ENCODE peak calls at places on chromosomes 11 and 22, in nine cellular contexts. Q is mammary epithelial cell, F is cardiac muscle cell, S is left ventricle myocardium inferior, W is A549, C is HFF-Myc, K is endothelial cell, B is choroid plexus epithelial cell, H is GM20000. G is an unnamed sample.

GRCh38 chr11:67058506-67058905 is 1.9 kb downstream of the RHOD start:
- DNase-seq in F (no peak), S (no peak), Q (no peak), K (no peak), C (no peak), W (no peak), H (no peak), B (no peak), G (no peak)

GRCh38 chr11:22702022-22702421 is 35.6 kb downstream of the GAS2 start:
- DNase-seq in F (no peak), K (no peak), H (no peak), S (no peak), C (no peak), W (no peak), B (no peak), Q (no peak), G (no peak)

GRCh38 chr22:38260760-38261477 is 11.9 kb downstream of the TMEM184B start:
- DNase-seq in S (no peak), C (no peak), F (no peak), H (no peak), W (no peak), Q (no peak), K (no peak), B (no peak), G (no peak)

GRCh38 chr11:119810478-119811232 is 81.7 kb upstream of the NECTIN1 start:
- DNase-seq in H (no peak), C (no peak), K (no peak), B (peak), Q (peak), S (no peak), F (no peak), W (no peak), G (no peak)

GRCh38 chr11:43937434-43938411 is 4.7 kb upstream of the C11orf96 start:
- DNase-seq in W (peak), H (no peak), B (peak), Q (peak), C (no peak), K (no peak), F (peak), S (no peak), G (no peak)

GRCh38 chr11:68142028-68142412 is 20.8 kb upstream of the CHKA start:
- DNase-seq in B (no peak), H (no peak), Q (no peak), S (no peak), W (no peak), F (no peak), K (no peak), C (no peak), G (peak)

GRCh38 chr11:95991545-95991944 is 67.6 kb upstream of the MTMR2 start:
- DNase-seq in S (no peak), H (no peak), K (no peak), B (peak), C (no peak), F (no peak), Q (no peak), W (no peak), G (no peak)

GRCh38 chr22:43996170-43996980 is 27.7 kb upstream of the PARVB start:
- DNase-seq in B (no peak), K (peak), C (no peak), S (peak), W (no peak), Q (no peak), F (no peak), H (peak), G (peak)

GRCh38 chr11:134360050-134360835 is 28.5 kb downstream of the GLB1L2 start:
- DNase-seq in S (peak), F (peak), C (peak), K (peak), H (peak), W (peak), Q (peak), B (peak), G (peak)

GRCh38 chr22:36816635-36817428 is at the start of gene PVALB:
- DNase-seq in W (peak), Q (peak), B (peak), C (no peak), F (peak), K (peak), S (peak), H (no peak), G (peak)

GRCh38 chr11:20597924-20598484 is 1.4 kb upstream of the SLC6A5 start:
- DNase-seq in F (no peak), B (no peak), Q (no peak), S (no peak), H (no peak), K (no peak), C (no peak), W (no peak), G (no peak)

GRCh38 chr11:43920598-43921419 is 21.6 kb upstream of the C11orf96 start:
- DNase-seq in S (peak), C (peak), H (no peak), W (peak), F (peak), K (no peak), Q (peak), B (peak), G (peak)

GRCh38 chr11:65440831-65441499 is 18.4 kb downstream of the NEAT1 start:
- DNase-seq in C (no peak), K (no peak), Q (no peak), H (no peak), S (no peak), F (peak), W (no peak), B (peak), G (no peak)

GRCh38 chr11:2074266-2074825 is 64.8 kb downstream of the IGF2 start:
- DNase-seq in F (no peak), S (no peak), C (no peak), B (no peak), Q (no peak), W (no peak), H (no peak), K (no peak), G (no peak)

GRCh38 chr22:25404556-25404922 is 159.9 kb upstream of the GRK3 start:
- DNase-seq in Q (peak), K (peak), S (no peak), C (no peak), B (no peak), H (no peak), F (no peak), W (no peak), G (no peak)

GRCh38 chr11:34214961-34215805 is 109.8 kb downstream of the NAT10 start:
- DNase-seq in B (peak), F (no peak), C (no peak), K (no peak), Q (peak), S (no peak), W (peak), H (no peak), G (no peak)

GRCh38 chr11:118935381-118935780 is 9.7 kb upstream of the BCL9L start:
- DNase-seq in H (no peak), Q (no peak), K (no peak), S (no peak), F (no peak), C (no peak), B (no peak), W (no peak), G (no peak)

GRCh38 chr22:37679670-37680069 is 4.2 kb downstream of the LGALS1 start:
- DNase-seq in F (no peak), K (no peak), S (no peak), H (no peak), Q (no peak), C (no peak), B (no peak), W (no peak), G (no peak)

GRCh38 chr11:126534141-126534805 is 178.8 kb downstream of the ST3GAL4 start:
- DNase-seq in K (no peak), F (no peak), Q (no peak), W (no peak), H (no peak), C (no peak), S (no peak), B (no peak), G (no peak)

GRCh38 chr11:17475666-17476316 is 854 bp downstream of the ABCC8 start:
- DNase-seq in F (no peak), Q (no peak), C (no peak), H (no peak), W (no peak), K (peak), S (no peak), B (no peak), G (no peak)

GRCh38 chr11:113234888-113235287 is 79.5 kb upstream of the TTC12 start:
- DNase-seq in H (no peak), Q (no peak), S (no peak), W (no peak), K (no peak), B (no peak), C (no peak), F (no peak), G (no peak)

GRCh38 chr11:88683024-88683423 is 345.5 kb upstream of the CTSC start:
- DNase-seq in Q (no peak), S (no peak), C (no peak), F (no peak), B (no peak), K (no peak), W (no peak), H (no peak), G (no peak)

GRCh38 chr22:23591846-23592245 is 11.8 kb upstream of the IGLL1 start:
- DNase-seq in C (no peak), B (no peak), Q (no peak), W (no peak), K (no peak), F (no peak), S (no peak), H (no peak), G (no peak)

GRCh38 chr11:120191058-120191457 is 19.8 kb upstream of the OAF start:
- DNase-seq in S (no peak), C (no peak), K (no peak), H (no peak), Q (no peak), B (no peak), F (no peak), W (no peak), G (no peak)

GRCh38 chr22:43876866-43877509 is 14.7 kb upstream of the SULT4A1 start:
- DNase-seq in S (no peak), K (no peak), F (no peak), Q (no peak), C (no peak), W (no peak), H (no peak), B (no peak), G (no peak)

GRCh38 chr11:592501-592900 is 16.2 kb downstream of the PHRF1 start:
- DNase-seq in H (no peak), S (no peak), Q (no peak), F (no peak), B (no peak), W (no peak), C (no peak), K (no peak), G (no peak)

GRCh38 chr11:128453444-128454336 is 133.7 kb downstream of the ETS1 start:
- DNase-seq in F (peak), H (no peak), W (no peak), S (peak), K (no peak), Q (peak), C (peak), B (peak), G (peak)

GRCh38 chr11:120244476-120244875 is 4.5 kb downstream of the POU2F3 start:
- DNase-seq in S (no peak), B (peak), Q (peak), C (no peak), K (no peak), W (no peak), H (no peak), F (peak), G (no peak)

GRCh38 chr11:12812849-12813248 is 138.6 kb downstream of the TEAD1 start:
- DNase-seq in B (no peak), F (no peak), H (no peak), K (no peak), S (no peak), C (no peak), Q (no peak), W (no peak), G (no peak)

GRCh38 chr22:37484115-37485005 is 1.8 kb downstream of the MFNG start:
- DNase-seq in S (peak), W (no peak), H (peak), B (peak), K (peak), C (no peak), F (no peak), Q (no peak), G (peak)

GRCh38 chr22:43860831-43861230 is 1.5 kb downstream of the SULT4A1 start:
- DNase-seq in H (no peak), C (no peak), F (no peak), W (no peak), Q (no peak), S (no peak), K (no peak), B (no peak), G (no peak)

GRCh38 chr22:40637181-40638150 is 947 bp upstream of the MRTFA start:
- DNase-seq in F (no peak), C (no peak), Q (no peak), H (peak), B (no peak), W (no peak), K (no peak), S (peak), G (peak)

GRCh38 chr22:39565414-39565944 is 5.1 kb upstream of the CACNA1I start:
- DNase-seq in K (no peak), F (no peak), B (no peak), C (no peak), H (no peak), Q (no peak), S (no peak), W (no peak), G (no peak)

GRCh38 chr11:128715691-128716153 is 21.9 kb downstream of the FLI1 start:
- DNase-seq in C (no peak), B (peak), W (no peak), F (peak), K (no peak), H (no peak), S (no peak), Q (peak), G (peak)

GRCh38 chr11:89381094-89381493 is 110.1 kb downstream of the NOX4 start:
- DNase-seq in S (no peak), K (no peak), Q (peak), H (no peak), B (peak), C (peak), F (peak), W (no peak), G (no peak)

GRCh38 chr22:36589856-36590255 is 60.9 kb upstream of the EIF3D start:
- DNase-seq in K (no peak), W (no peak), H (no peak), F (no peak), B (no peak), C (no peak), S (no peak), Q (no peak), G (no peak)

GRCh38 chr11:32581556-32581955 is 2.1 kb upstream of the EIF3M start:
- DNase-seq in S (no peak), C (no peak), W (no peak), Q (no peak), K (no peak), F (no peak), H (no peak), B (peak), G (no peak)

DNA sequence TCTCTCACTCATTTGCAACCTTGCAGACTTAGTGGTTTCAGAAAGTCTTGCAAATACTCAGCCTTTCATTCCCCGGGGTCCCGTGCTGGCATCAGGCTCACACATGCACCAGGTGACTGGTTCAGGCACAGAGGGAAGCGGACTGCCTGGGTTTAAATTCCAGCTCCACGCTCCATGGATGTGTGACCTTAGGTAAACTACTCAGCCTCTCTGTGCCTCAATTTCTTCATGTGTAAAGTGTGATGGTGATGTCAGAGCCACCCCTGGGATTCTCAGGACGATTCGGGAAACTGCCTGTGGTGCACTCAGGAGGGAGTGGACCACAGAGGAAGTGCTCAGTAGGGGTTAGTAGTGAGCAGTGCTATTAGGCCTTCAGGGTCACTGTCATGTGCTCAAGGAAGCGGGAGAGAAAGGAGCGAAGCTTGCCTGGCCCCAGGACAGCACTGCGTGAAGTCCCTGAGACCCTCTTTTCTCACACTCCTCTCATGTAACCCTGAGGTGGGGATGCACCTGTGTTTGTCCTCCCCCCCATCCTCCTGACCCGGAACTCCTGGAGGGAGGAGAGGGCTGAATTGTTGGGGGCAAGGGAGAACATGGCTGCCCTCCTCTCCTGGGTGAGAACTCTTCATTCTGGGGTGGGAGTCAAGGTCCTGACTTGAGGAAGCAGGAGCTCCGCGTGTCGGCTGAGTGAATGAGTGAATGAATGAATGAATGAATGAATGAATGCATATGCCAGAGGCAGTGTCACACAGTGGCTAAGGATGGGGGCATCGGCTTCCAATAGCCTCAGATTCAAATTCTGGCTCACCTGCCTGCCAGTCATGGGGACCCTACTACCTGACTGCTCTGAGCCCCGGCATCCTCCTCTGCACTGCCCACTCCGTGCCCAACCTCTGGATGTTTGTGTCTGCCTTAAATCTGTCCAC is 14.4 kb upstream of the UPK3A start:
- DNase-seq in H (no peak), B (peak), Q (no peak), F (no peak), S (no peak), K (no peak), C (no peak), W (no peak), G (no peak)
- TF ChIP-seq CTCF in H (no peak), B (peak), Q (no peak), F (no peak), S (no peak), K (no peak), C (no peak), W (no peak), G (no peak)

DNA sequence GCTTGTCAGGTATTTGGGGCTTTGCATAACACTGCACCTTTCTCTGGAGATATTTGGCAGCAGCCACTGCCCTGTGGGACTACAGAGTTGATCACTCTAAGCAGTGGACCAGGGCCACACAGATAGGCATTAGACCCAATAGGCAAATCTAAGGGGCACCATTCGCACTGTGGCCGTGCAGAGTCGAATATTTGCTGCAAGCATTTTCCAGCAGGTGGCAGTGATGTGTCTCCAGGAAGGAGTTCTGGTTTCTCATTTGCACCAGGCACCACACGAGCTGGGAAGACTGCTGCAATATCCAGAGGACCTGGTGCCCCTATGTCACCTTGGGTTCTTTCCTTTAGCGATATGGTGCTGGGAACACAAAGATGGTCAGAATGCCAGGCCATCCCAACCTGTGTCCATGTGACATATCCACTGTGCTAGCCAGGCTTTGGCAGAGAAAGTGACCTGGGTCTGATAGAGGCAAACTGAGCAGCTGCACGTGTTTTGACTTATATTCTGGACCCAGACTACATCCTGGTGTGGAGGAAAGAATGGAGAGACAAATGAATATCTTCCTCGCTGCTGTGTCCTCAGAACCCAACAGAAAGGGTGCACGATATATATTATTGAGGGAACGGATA is 318.7 kb downstream of the BUD13 start:
- DNase-seq in S (no peak), K (peak), Q (peak), B (peak), F (peak), W (peak), H (peak), C (peak), G (peak)
- TF ChIP-seq CTCF in S (peak), K (peak), Q (peak), B (peak), F (peak), W (peak), H (peak), C (peak), G (peak)

GRCh38 chr22:46738961-46739870 is 1.2 kb upstream of the CERK start:
- DNase-seq in S (no peak), W (peak), C (no peak), H (no peak), K (no peak), Q (no peak), B (peak), F (peak), G (no peak)
- TF ChIP-seq CTCF in S (no peak), W (peak), C (no peak), H (no peak), K (no peak), Q (peak), B (peak), F (no peak), G (no peak)

GRCh38 chr11:45870706-45871105 is 14.7 kb upstream of the MAPK8IP1 start:
- DNase-seq in H (no peak), W (no peak), F (no peak), K (no peak), Q (no peak), B (no peak), C (no peak), S (no peak), G (no peak)

GRCh38 chr11:45871638-45872037 is 13.8 kb upstream of the MAPK8IP1 start:
- DNase-seq in C (no peak), F (no peak), B (no peak), H (no peak), W (no peak), Q (no peak), S (no peak), K (no peak), G (no peak)

GRCh38 chr11:45869551-45869950 is 15.9 kb upstream of the MAPK8IP1 start:
- DNase-seq in Q (no peak), W (no peak), H (no peak), F (no peak), K (no peak), B (no peak), S (no peak), C (no peak), G (no peak)

GRCh38 chr11:45876401-45876800 is 9.1 kb upstream of the MAPK8IP1 start:
- DNase-seq in Q (no peak), F (no peak), K (no peak), S (peak), C (no peak), B (no peak), H (no peak), W (no peak), G (no peak)

DNA sequence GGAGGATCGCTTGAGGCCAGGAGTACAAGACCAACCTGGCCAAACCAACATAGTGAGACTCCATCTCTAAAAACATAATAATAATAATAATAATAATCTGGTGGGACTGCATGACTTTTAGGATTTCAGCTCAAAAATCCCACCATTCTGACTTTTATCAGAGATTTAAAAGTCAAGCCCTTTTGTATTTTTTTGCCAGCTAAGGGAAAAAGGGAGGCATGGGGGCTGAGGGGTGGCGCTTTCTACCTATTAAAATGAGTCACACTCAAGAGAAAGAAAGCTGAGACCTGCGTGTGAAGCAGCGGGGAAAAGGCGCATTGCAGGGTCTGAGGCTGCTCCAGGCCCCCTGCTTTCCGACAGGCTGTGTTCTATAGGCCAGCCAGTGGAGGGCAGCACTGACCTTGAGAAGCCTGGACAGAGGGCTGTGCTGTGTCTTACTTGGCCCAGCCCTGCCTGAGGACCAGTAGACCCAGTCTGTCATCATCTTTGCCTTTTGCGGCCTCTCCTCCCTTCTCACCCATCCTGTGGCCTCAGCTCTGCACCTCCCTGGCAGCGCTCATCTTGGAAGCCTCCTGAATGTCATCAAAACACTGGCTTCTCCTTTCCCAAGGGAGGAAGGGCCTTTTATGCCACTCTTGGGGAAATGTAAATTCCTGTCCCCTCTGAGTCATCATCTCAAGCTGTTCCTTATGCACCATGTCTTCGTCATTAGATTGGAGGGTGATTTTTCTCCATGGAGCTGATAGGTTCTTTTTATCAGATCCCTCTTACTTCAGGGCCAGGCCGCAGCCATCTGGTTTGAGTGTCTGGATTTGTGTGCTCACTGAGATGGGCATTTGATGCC is 12.7 kb upstream of the MAPK8IP1 start:
- DNase-seq in H (peak), K (peak), C (peak), S (no peak), Q (peak), B (peak), W (peak), F (peak), G (no peak)
- TF ChIP-seq CTCF in H (peak), K (peak), C (peak), S (peak), Q (peak), B (peak), W (peak), F (peak), G (peak)

G was measured in heart right ventricle.